ENCODE peak calls at places on chromosomes 12 and 14, in seven cellular contexts. One of them, this sample, is unnamed.
A peak's percentile ranks its signal among the peaks of the same experiment; 100 is the strongest.

GRCh38 chr12:53502331-53502730 is 1.2 kb downstream of the TARBP2 start:
- DNase-seq in body of pancreas: no peak
- DNase-seq in stomach: no peak
- DNase-seq in HCT116: no peak
- DNase-seq in CD4-positive, CD25-positive, alpha-beta regulatory T cell: no peak
- DNase-seq in left lung: no peak
- DNase-seq in upper lobe of right lung: peak; percentile 46
- DNase-seq in this sample: no peak

GRCh38 chr14:22318951-22319350 is 270.1 kb downstream of the DAD1 start:
- DNase-seq in upper lobe of right lung: no peak
- DNase-seq in left lung: no peak
- DNase-seq in HCT116: no peak
- DNase-seq in body of pancreas: no peak
- DNase-seq in CD4-positive, CD25-positive, alpha-beta regulatory T cell: no peak
- DNase-seq in stomach: no peak
- DNase-seq in this sample: no peak

GRCh38 chr14:26522985-26523384 is 74.8 kb downstream of the NOVA1 start:
- DNase-seq in upper lobe of right lung: no peak
- DNase-seq in HCT116: no peak
- DNase-seq in body of pancreas: no peak
- DNase-seq in CD4-positive, CD25-positive, alpha-beta regulatory T cell: no peak
- DNase-seq in stomach: no peak
- DNase-seq in left lung: no peak
- DNase-seq in this sample: no peak

GRCh38 chr12:40646456-40646855 is 45.8 kb upstream of the CNTN1 start:
- DNase-seq in HCT116: no peak
- DNase-seq in body of pancreas: no peak
- DNase-seq in upper lobe of right lung: no peak
- DNase-seq in CD4-positive, CD25-positive, alpha-beta regulatory T cell: no peak
- DNase-seq in stomach: no peak
- DNase-seq in left lung: no peak
- DNase-seq in this sample: no peak

GRCh38 chr14:55366271-55366670 is 45.4 kb downstream of the ATG14 start:
- DNase-seq in left lung: no peak
- DNase-seq in body of pancreas: no peak
- DNase-seq in stomach: no peak
- DNase-seq in upper lobe of right lung: no peak
- DNase-seq in CD4-positive, CD25-positive, alpha-beta regulatory T cell: no peak
- DNase-seq in HCT116: no peak
- DNase-seq in this sample: no peak

GRCh38 chr12:93913845-93914244 is 234.5 kb upstream of the PLXNC1 start:
- DNase-seq in upper lobe of right lung: no peak
- DNase-seq in body of pancreas: no peak
- DNase-seq in left lung: no peak
- DNase-seq in stomach: no peak
- DNase-seq in CD4-positive, CD25-positive, alpha-beta regulatory T cell: no peak
- DNase-seq in HCT116: no peak
- DNase-seq in this sample: no peak

GRCh38 chr12:64714551-64714968 is 44.6 kb downstream of the GNS start:
- DNase-seq in CD4-positive, CD25-positive, alpha-beta regulatory T cell: no peak
- DNase-seq in body of pancreas: no peak
- DNase-seq in stomach: no peak
- DNase-seq in upper lobe of right lung: no peak
- DNase-seq in HCT116: no peak
- DNase-seq in left lung: no peak
- DNase-seq in this sample: peak; percentile 12

GRCh38 chr12:110355080-110355479 is 48.4 kb downstream of the ANAPC7 start:
- DNase-seq in upper lobe of right lung: no peak
- DNase-seq in CD4-positive, CD25-positive, alpha-beta regulatory T cell: no peak
- DNase-seq in left lung: no peak
- DNase-seq in HCT116: peak; percentile 32
- DNase-seq in body of pancreas: peak; percentile 29
- DNase-seq in stomach: no peak
- DNase-seq in this sample: no peak

GRCh38 chr12:50452795-50453194 is 52.0 kb upstream of the DIP2B start:
- DNase-seq in left lung: no peak
- DNase-seq in CD4-positive, CD25-positive, alpha-beta regulatory T cell: no peak
- DNase-seq in HCT116: no peak
- DNase-seq in stomach: no peak
- DNase-seq in body of pancreas: no peak
- DNase-seq in upper lobe of right lung: no peak
- DNase-seq in this sample: no peak

GRCh38 chr12:50458606-50459005 is 46.2 kb upstream of the DIP2B start:
- DNase-seq in body of pancreas: no peak
- DNase-seq in CD4-positive, CD25-positive, alpha-beta regulatory T cell: no peak
- DNase-seq in upper lobe of right lung: no peak
- DNase-seq in stomach: no peak
- DNase-seq in left lung: no peak
- DNase-seq in HCT116: no peak
- DNase-seq in this sample: no peak

GRCh38 chr12:50453872-50454271 is 50.9 kb upstream of the DIP2B start:
- DNase-seq in CD4-positive, CD25-positive, alpha-beta regulatory T cell: no peak
- DNase-seq in HCT116: no peak
- DNase-seq in body of pancreas: no peak
- DNase-seq in stomach: no peak
- DNase-seq in upper lobe of right lung: no peak
- DNase-seq in left lung: no peak
- DNase-seq in this sample: no peak
- H3K36me3 ChIP-seq in CD4-positive, CD25-positive, alpha-beta regulatory T cell: peaks cover 29% of the 10 kb centered on the region
- H3K36me3 ChIP-seq in HCT116: peaks cover 16% of the 10 kb centered on the region
- H3K36me3 ChIP-seq in body of pancreas: no peaks in the 10 kb centered on the region
- H3K36me3 ChIP-seq in stomach: peaks cover 84% of the 10 kb centered on the region
- H3K36me3 ChIP-seq in upper lobe of right lung: peaks cover 48% of the 10 kb centered on the region
- H3K36me3 ChIP-seq in left lung: peaks cover 70% of the 10 kb centered on the region
- H3K36me3 ChIP-seq in this sample: peaks cover 3% of the 10 kb centered on the region

DNA sequence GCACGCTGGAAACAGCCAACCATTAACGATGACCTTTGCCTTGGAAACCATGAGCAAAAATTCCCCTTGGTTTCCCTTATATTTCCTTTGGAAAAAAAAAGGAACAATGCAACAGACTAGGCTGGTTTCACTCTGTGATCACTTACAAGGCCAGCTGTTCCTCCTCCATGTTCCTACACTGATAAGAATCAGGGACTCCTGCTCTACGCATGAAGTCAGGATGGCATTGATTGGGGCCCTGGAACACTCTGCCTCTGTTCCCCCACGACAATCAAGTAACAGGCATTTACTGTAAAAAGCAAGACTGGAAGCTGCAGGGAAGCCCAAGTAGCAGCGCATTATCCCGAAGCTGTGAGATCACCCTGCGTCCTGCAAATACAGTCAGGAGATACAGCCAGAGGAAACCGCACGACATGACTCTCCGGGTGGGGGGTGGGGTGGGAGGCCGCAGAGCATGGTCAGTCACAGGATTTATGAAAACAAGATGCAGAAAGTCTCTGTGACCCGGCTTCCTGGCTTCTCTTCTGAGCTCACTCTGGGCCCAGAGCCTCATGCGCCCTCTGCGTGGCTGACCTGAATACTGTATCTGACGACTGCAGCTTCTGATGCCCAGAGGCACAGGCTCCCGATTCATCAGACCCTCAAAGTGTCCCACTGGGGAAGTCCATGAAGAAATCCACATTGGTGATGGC is 31.1 kb downstream of the SSH1 start:
- DNase-seq in HCT116: no peak
- DNase-seq in CD4-positive, CD25-positive, alpha-beta regulatory T cell: no peak
- DNase-seq in upper lobe of right lung: no peak
- DNase-seq in left lung: no peak
- DNase-seq in body of pancreas: no peak
- DNase-seq in stomach: no peak
- DNase-seq in this sample: peak; percentile 51
- H3K4me3 ChIP-seq in HCT116: no peak overlapping the region
- H3K4me3 ChIP-seq in CD4-positive, CD25-positive, alpha-beta regulatory T cell: no peak overlapping the region
- H3K4me3 ChIP-seq in upper lobe of right lung: no peak overlapping the region
- H3K4me3 ChIP-seq in left lung: no peak overlapping the region
- H3K4me3 ChIP-seq in body of pancreas: no peak overlapping the region
- H3K4me3 ChIP-seq in stomach: no peak overlapping the region
- H3K4me3 ChIP-seq in this sample: no peak overlapping the region

DNA sequence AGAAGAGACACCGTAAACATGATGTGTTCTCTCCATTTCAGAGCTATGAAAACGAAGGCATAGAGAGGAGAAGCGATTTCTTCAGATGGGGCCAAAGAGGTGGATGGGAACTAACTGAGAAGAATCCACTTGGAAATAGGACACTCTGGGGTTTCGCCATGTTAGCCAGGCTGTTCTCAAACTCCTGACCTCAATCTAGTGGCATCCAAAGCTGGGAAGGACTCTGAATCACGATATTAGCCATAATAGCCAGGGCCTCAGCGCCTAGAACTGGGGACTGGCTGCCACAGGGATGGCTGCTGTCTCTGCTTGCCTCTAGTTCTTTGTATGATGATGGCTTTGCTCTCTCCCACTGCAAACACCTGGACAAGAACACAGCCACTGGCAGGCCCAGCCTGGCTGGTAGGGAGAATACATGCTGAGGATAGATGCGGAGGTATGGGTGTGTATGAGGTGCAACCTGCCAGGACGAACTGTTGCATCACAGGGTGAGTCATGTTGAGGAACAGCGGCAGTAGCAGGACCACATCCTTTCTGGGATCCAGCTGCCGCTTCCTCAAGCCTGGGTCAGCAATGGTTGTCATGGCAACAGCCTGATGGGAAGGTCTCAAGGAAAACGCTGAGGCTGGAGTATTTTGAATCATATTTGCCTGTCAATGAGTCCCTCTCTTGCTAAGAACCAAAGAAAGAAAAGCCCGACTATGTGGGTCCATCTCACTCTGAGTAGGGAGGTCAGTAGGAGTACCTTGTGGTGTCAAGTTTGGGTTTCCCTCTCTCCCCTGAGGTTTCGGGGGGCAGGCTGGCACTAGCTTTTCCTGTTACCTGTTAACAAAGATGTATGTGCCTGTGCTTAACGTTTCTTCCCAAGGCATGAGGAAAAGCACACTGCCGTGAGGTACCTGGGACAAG is 31.1 kb downstream of the CCDC177 start:
- DNase-seq in stomach: peak; percentile 46
- DNase-seq in upper lobe of right lung: peak; percentile 76
- DNase-seq in left lung: peak; percentile 80
- DNase-seq in HCT116: peak; percentile 48
- DNase-seq in CD4-positive, CD25-positive, alpha-beta regulatory T cell: no peak
- DNase-seq in body of pancreas: no peak
- DNase-seq in this sample: no peak
- H3K36me3 ChIP-seq in stomach: no peaks in the 10 kb centered on the region
- H3K36me3 ChIP-seq in upper lobe of right lung: no peaks in the 10 kb centered on the region
- H3K36me3 ChIP-seq in left lung: no peaks in the 10 kb centered on the region
- H3K36me3 ChIP-seq in HCT116: no peaks in the 10 kb centered on the region
- H3K36me3 ChIP-seq in CD4-positive, CD25-positive, alpha-beta regulatory T cell: no peaks in the 10 kb centered on the region
- H3K36me3 ChIP-seq in body of pancreas: no peaks in the 10 kb centered on the region
- H3K36me3 ChIP-seq in this sample: no peaks in the 10 kb centered on the region

GRCh38 chr12:124909831-124910560 is 4.5 kb downstream of the UBC start:
- DNase-seq in body of pancreas: peak; percentile 35
- DNase-seq in stomach: no peak
- DNase-seq in left lung: no peak
- DNase-seq in upper lobe of right lung: no peak
- DNase-seq in HCT116: no peak
- DNase-seq in CD4-positive, CD25-positive, alpha-beta regulatory T cell: no peak
- DNase-seq in this sample: no peak
- H3K4me3 ChIP-seq in body of pancreas: no peak overlapping the region
- H3K4me3 ChIP-seq in stomach: peak overlapping the region; percentile 55
- H3K4me3 ChIP-seq in left lung: no peak overlapping the region
- H3K4me3 ChIP-seq in upper lobe of right lung: peak overlapping the region; percentile 32
- H3K4me3 ChIP-seq in HCT116: no peak overlapping the region
- H3K4me3 ChIP-seq in CD4-positive, CD25-positive, alpha-beta regulatory T cell: peak overlapping the region; percentile 67
- H3K4me3 ChIP-seq in this sample: no peak overlapping the region

GRCh38 chr12:121328620-121329019 is 23.6 kb downstream of the ANAPC5 start:
- DNase-seq in HCT116: no peak
- DNase-seq in CD4-positive, CD25-positive, alpha-beta regulatory T cell: no peak
- DNase-seq in left lung: no peak
- DNase-seq in stomach: no peak
- DNase-seq in upper lobe of right lung: no peak
- DNase-seq in body of pancreas: no peak
- DNase-seq in this sample: no peak
- H3K36me3 ChIP-seq in HCT116: peaks cover 48% of the 10 kb centered on the region
- H3K36me3 ChIP-seq in CD4-positive, CD25-positive, alpha-beta regulatory T cell: peaks cover 92% of the 10 kb centered on the region
- H3K36me3 ChIP-seq in left lung: peaks cover 99% of the 10 kb centered on the region
- H3K36me3 ChIP-seq in stomach: peaks cover 100% of the 10 kb centered on the region
- H3K36me3 ChIP-seq in upper lobe of right lung: peaks cover 97% of the 10 kb centered on the region
- H3K36me3 ChIP-seq in body of pancreas: no peaks in the 10 kb centered on the region
- H3K36me3 ChIP-seq in this sample: peaks cover 25% of the 10 kb centered on the region

This sample was measured in GM06990.